ENCODE peak calls at places on chromosomes 4 and X, in six cellular contexts. C, W, Z, M, S and V are unnamed samples.

GRCh38 chr4:137609693-137610450 is 77.6 kb upstream of the PCDH18 start:
- DNase-seq in M (no peak), S (no peak), Z (no peak), C (peak; percentile 29), W (no peak), V (no peak)

GRCh38 chrX:118634336-118634735 is 93.1 kb upstream of the IL13RA1 start:
- DNase-seq in Z (no peak), S (no peak), M (no peak), C (no peak), W (no peak), V (no peak)

GRCh38 chr4:74408639-74409038 is 36.3 kb upstream of the AREG start:
- DNase-seq in W (no peak), Z (no peak), S (no peak), C (peak; percentile 69), M (no peak), V (no peak)

GRCh38 chr4:188138227-188138626 is 1.0 kb upstream of the TRIML1 start:
- DNase-seq in Z (no peak), C (no peak), S (no peak), M (no peak), W (no peak), V (no peak)

GRCh38 chr4:139084425-139085093 is 69.0 kb downstream of the NOCT start:
- DNase-seq in Z (no peak), M (no peak), S (no peak), W (no peak), C (no peak), V (no peak)

GRCh38 chr4:83221897-83222441 is 62.6 kb downstream of the COQ2 start:
- DNase-seq in Z (no peak), M (no peak), W (no peak), C (no peak), S (no peak), V (no peak)

GRCh38 chrX:131816551-131817136 is 206.5 kb upstream of the STK26 start:
- DNase-seq in M (no peak), Z (peak; percentile 88), C (peak; percentile 46), S (peak; percentile 30), W (no peak), V (peak; percentile 68)

GRCh38 chrX:15594371-15594770 is 6.4 kb downstream of the ACE2 start:
- DNase-seq in W (no peak), Z (no peak), S (no peak), C (no peak), M (no peak), V (no peak)

GRCh38 chr4:13396161-13396560 is 88.0 kb downstream of the RAB28 start:
- DNase-seq in S (no peak), M (no peak), Z (no peak), W (no peak), C (no peak), V (no peak)

GRCh38 chr4:130636486-130636885 is 1540.5 kb downstream of the C4orf33 start:
- DNase-seq in Z (no peak), W (no peak), S (no peak), M (no peak), C (no peak), V (no peak)

GRCh38 chr4:53479731-53480525 is 102.5 kb downstream of the FIP1L1 start:
- DNase-seq in S (no peak), M (no peak), W (no peak), C (peak; percentile 83), Z (no peak), V (no peak)

GRCh38 chr4:78610546-78611214 is 59.1 kb downstream of the ANXA3 start:
- DNase-seq in C (peak; percentile 60), S (no peak), M (no peak), Z (no peak), W (no peak), V (no peak)

GRCh38 chr4:24645765-24646550 is 61.6 kb upstream of the DHX15 start:
- DNase-seq in C (no peak), W (no peak), Z (no peak), S (no peak), M (no peak), V (no peak)

GRCh38 chrX:11704725-11705495 is 39.2 kb upstream of the ARHGAP6 start:
- DNase-seq in W (no peak), Z (no peak), S (no peak), M (no peak), C (peak; percentile 32), V (no peak)

GRCh38 chr4:102599887-102600286 is 98.7 kb downstream of the NFKB1 start:
- DNase-seq in S (no peak), W (no peak), M (no peak), C (peak; percentile 1), Z (no peak), V (no peak)

GRCh38 chrX:13569479-13570244 is at the start of gene EGFL6:
- DNase-seq in C (no peak), S (no peak), M (peak; percentile 56), W (no peak), Z (no peak), V (no peak)
- H3K4me3 ChIP-seq in C (no peak within 1 kb of the TSS), S (no peak within 1 kb of the TSS), M (peak within 1 kb of the TSS; percentile 58), W (peak within 1 kb of the TSS; percentile 37), Z (no peak within 1 kb of the TSS), V (peak within 1 kb of the TSS; percentile 12)

GRCh38 chrX:153392642-153393321 is 8.4 kb downstream of the PNMA6E start:
- DNase-seq in M (no peak), W (no peak), S (no peak), Z (no peak), C (no peak), V (no peak)

GRCh38 chrX:153386097-153386496 is 15.1 kb downstream of the PNMA6E start:
- DNase-seq in C (no peak), M (no peak), W (no peak), S (no peak), Z (no peak), V (no peak)

GRCh38 chrX:153387987-153388721 is 13.0 kb downstream of the PNMA6E start:
- DNase-seq in Z (no peak), W (no peak), M (no peak), C (no peak), S (no peak), V (no peak)

GRCh38 chrX:153387345-153387744 is 13.8 kb downstream of the PNMA6E start:
- DNase-seq in W (no peak), C (no peak), Z (no peak), M (no peak), S (no peak), V (no peak)

DNA sequence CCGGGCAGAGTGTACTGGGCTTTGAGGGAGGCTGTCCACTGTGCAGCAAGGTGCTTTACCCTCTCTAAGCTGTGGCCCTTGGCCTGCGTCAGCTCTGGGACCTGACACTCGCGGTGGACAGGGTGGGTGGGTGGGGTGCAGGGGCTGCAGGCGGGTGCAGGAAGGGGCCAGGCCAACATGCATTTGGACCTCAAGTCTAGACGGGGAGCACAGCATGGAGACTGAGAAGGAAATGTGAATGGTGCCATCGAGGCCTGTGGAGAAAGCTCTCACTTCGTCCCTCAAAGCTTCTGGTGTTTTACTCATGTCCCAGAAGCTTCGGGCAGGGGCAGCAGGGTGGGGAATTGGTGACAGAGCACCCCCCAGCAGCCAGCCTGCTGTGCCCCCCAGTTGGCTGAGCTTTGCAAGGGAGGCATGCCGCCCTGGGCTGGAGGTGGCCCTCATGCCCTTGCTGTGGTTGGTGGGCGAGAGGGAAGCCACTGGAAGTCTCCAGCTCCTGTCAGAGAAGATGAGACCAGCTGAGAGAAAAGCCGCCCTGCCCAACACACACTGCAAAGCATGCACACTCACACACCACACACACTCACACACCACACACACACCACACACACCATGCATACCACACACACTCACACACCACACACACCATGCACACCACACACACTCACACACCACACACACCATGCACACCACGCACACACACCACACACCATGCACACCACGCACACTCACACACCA is 12.3 kb downstream of the PNMA6E start:
- DNase-seq in S (no peak), W (no peak), M (no peak), Z (no peak), C (no peak), V (no peak)
- H3K9me3 ChIP-seq in S (no peaks in the 10 kb centered on the region), W (no peaks in the 10 kb centered on the region), M (no peaks in the 10 kb centered on the region), Z (no peaks in the 10 kb centered on the region), C (no peaks in the 10 kb centered on the region), V (no peaks in the 10 kb centered on the region)

GRCh38 chr4:2412885-2413716 is 5.3 kb downstream of the ZFYVE28 start:
- DNase-seq in C (peak; percentile 89), S (peak; percentile 82), M (peak; percentile 85), Z (peak; percentile 81), W (peak; percentile 71), V (peak; percentile 97)

GRCh38 chr4:2409381-2409783 is 9.1 kb downstream of the ZFYVE28 start:
- DNase-seq in S (no peak), W (no peak), C (no peak), M (no peak), Z (no peak), V (no peak)

GRCh38 chr4:2413821-2414610 is 4.4 kb downstream of the ZFYVE28 start:
- DNase-seq in S (no peak), Z (no peak), C (no peak), W (no peak), M (peak; percentile 5), V (no peak)

GRCh38 chr4:2412534-2412884 is 5.9 kb downstream of the ZFYVE28 start:
- DNase-seq in C (no peak), M (no peak), W (no peak), Z (peak; percentile 66), S (no peak), V (peak; percentile 53)

GRCh38 chr4:2411786-2412510 is 6.5 kb downstream of the ZFYVE28 start:
- DNase-seq in Z (no peak), M (peak; percentile 1), S (no peak), C (no peak), W (no peak), V (no peak)
- H3K4me3 ChIP-seq in Z (peak overlapping the region; percentile 29), M (no peak overlapping the region), S (no peak overlapping the region), C (no peak overlapping the region), W (no peak overlapping the region), V (peak overlapping the region; percentile 37)

GRCh38 chrX:98379134-98379533 is 1495.4 kb downstream of the RPA4 start:
- DNase-seq in M (no peak), C (no peak), Z (no peak), W (no peak), S (no peak), V (no peak)

GRCh38 chrX:98380556-98380955 is 1496.8 kb downstream of the RPA4 start:
- DNase-seq in Z (no peak), M (peak; percentile 52), C (no peak), W (no peak), S (no peak), V (no peak)

GRCh38 chrX:98380106-98380505 is 1496.4 kb downstream of the RPA4 start:
- DNase-seq in Z (no peak), W (no peak), C (no peak), M (peak; percentile 63), S (no peak), V (no peak)
- H3K9me3 ChIP-seq in Z (no peaks in the 10 kb centered on the region), W (peaks cover 53% of the 10 kb centered on the region), C (no peaks in the 10 kb centered on the region), M (peaks cover 14% of the 10 kb centered on the region), S (no peaks in the 10 kb centered on the region), V (no peaks in the 10 kb centered on the region)

DNA sequence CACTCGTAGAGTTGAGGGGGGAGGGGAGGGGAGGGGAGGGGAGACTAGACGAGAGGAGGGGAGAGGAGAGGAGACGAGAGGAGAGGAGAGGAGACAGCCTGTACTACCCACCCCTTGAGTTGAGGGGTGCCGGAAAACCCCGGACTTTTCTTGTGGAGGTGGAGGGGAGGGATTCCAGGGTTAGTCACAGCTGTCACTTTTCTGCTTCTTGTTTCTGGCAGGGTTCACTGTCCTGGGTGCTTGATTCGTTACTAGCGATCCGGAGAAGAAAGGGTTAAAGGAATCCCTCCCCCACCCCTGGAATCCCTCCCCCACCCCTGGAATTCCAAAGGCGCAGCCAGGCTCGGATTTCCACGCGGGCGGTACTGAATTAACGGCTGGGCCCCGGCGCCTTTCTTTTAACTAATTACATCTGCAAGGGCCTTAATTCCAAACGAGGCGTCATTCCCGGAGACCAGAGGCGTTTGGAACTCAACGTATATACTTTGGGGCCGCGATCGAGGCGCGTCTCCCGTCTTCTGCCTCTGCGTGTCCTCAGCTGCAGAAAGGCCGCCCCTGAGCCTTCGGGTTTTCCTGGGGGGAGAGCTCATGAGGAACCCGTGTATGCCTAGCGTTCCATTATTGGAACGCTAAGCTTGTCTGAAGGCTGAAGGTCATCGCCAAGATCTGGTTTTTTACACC is 20.1 kb upstream of the CSF2RA start:
- DNase-seq in Z (no peak), M (peak; percentile 97), S (no peak), C (no peak), W (no peak), V (no peak)
- H3K4me3 ChIP-seq in Z (peak overlapping the region; percentile 66), M (peak overlapping the region; percentile 43), S (no peak overlapping the region), C (no peak overlapping the region), W (peak overlapping the region; percentile 16), V (no peak overlapping the region)